ENCODE peak calls at places on chromosomes 7 and 10, in nine cellular contexts. Z is mucosa of descending colon, C is MCF 10A, V is lower lobe of right lung, D is cardiac fibroblast, H is tibial artery, T is right lobe of liver, S is psoas muscle, F is AG04450. Q is an unnamed sample.
A peak's percentile ranks its signal among the peaks of the same experiment; 100 is the strongest.

GRCh38 chr10:35635576-35635975 is 6.5 kb downstream of the FZD8 start:
- DNase-seq in Z (peak; percentile 71), C (peak; percentile 79), V (no peak), D (peak; percentile 77), H (peak; percentile 44), T (no peak), S (no peak), F (peak; percentile 32), Q (no peak)

GRCh38 chr10:32271617-32272016 is 75.3 kb downstream of the EPC1 start:
- DNase-seq in Z (no peak), C (peak; percentile 51), V (no peak), D (peak; percentile 20), H (no peak), T (no peak), S (no peak), F (no peak), Q (no peak)

GRCh38 chr10:47316131-47316530 is 6.1 kb upstream of the GDF2 start:
- DNase-seq in Z (no peak), C (no peak), V (no peak), D (no peak), H (no peak), T (no peak), S (no peak), F (no peak), Q (no peak)

GRCh38 chr10:33801705-33802104 is 467.2 kb upstream of the NRP1 start:
- DNase-seq in Z (no peak), C (peak; percentile 70), V (no peak), D (no peak), H (no peak), T (no peak), S (no peak), F (no peak), Q (peak; percentile 94)

GRCh38 chr10:85645097-85645496 is 721.5 kb downstream of the GRID1 start:
- DNase-seq in Z (no peak), C (no peak), V (no peak), D (no peak), H (no peak), T (no peak), S (no peak), F (no peak), Q (no peak)

GRCh38 chr10:77162697-77163096 is 474.9 kb downstream of the KCNMA1 start:
- DNase-seq in Z (no peak), C (peak; percentile 57), V (no peak), D (no peak), H (no peak), T (no peak), S (no peak), F (no peak), Q (no peak)

GRCh38 chr10:105718207-105718995 is 1077.3 kb downstream of the SORCS3 start:
- DNase-seq in Z (no peak), C (no peak), V (no peak), D (no peak), H (no peak), T (no peak), S (no peak), F (no peak), Q (no peak)

GRCh38 chr10:31908157-31908556 is 20.5 kb downstream of the ARHGAP12 start:
- DNase-seq in Z (no peak), C (no peak), V (no peak), D (no peak), H (no peak), T (no peak), S (no peak), F (no peak), Q (no peak)

GRCh38 chr10:14547826-14548225 is 217.1 kb upstream of the FRMD4A start:
- DNase-seq in Z (no peak), C (no peak), V (no peak), D (no peak), H (no peak), T (no peak), S (no peak), F (no peak), Q (no peak)
- TF ChIP-seq CTCF in Z (no peak), C (no peak), V (no peak), D (no peak), H (peak; percentile 7), T (no peak), S (no peak), F (no peak), Q (peak; percentile 34)

GRCh38 chr7:149289856-149290255 is 27.9 kb downstream of the ZNF783 start:
- DNase-seq in Z (no peak), C (no peak), V (no peak), D (no peak), H (no peak), T (no peak), S (no peak), F (no peak), Q (no peak)

GRCh38 chr7:149293946-149294640 is 32.1 kb downstream of the ZNF783 start:
- DNase-seq in Z (no peak), C (no peak), V (no peak), D (no peak), H (no peak), T (no peak), S (no peak), F (no peak), Q (no peak)

GRCh38 chr7:149291036-149291835 is 29.2 kb downstream of the ZNF783 start:
- DNase-seq in Z (no peak), C (no peak), V (no peak), D (no peak), H (no peak), T (no peak), S (no peak), F (no peak), Q (no peak)

GRCh38 chr7:149293338-149293737 is 31.3 kb downstream of the ZNF783 start:
- DNase-seq in Z (no peak), C (no peak), V (no peak), D (no peak), H (no peak), T (no peak), S (no peak), F (no peak), Q (no peak)

DNA sequence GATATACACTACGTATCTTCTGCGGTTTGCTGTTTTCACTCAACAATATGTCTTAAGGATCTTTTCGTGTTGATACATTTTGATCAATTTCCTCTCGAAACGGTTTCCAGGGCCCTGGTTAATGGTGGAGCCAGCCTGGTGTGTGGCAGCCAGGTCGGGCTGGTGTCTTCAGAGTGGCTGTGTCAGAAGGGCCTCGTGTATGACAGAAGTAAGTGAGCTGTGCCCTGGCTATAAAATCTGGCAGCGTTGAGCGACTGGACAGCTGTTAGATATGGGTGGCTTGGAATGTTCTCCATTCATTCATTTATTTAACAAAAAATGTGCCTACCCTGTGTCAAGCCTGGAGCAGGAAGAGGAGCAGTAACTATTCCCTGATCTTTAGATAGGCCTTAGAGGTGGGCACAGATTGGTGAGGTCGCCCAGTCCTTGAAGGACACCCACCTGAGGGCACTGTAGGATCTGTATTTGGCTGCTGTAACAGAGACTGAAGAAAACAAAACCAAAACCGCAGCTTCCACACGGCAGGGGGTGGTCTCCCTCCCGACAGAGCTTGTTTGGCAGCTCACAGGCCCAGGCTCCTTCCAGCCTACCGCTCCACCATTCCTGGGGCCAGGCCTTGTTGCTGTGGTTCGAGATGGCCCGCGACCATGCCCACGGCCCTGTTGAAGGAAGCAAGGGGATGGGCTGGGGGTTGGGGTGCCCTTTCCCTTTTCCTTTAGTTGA is 30.3 kb downstream of the ZNF783 start:
- DNase-seq in Z (no peak), C (no peak), V (no peak), D (no peak), H (no peak), T (no peak), S (no peak), F (no peak), Q (no peak)
- TF ChIP-seq CTCF in Z (no peak), C (no peak), V (no peak), D (no peak), H (no peak), T (no peak), S (no peak), F (no peak), Q (no peak)

GRCh38 chr7:133235212-133235883 is 17.5 kb upstream of the EXOC4 start:
- DNase-seq in Z (no peak), C (no peak), V (no peak), D (peak; percentile 78), H (no peak), T (no peak), S (no peak), F (no peak), Q (no peak)

GRCh38 chr7:133233142-133233541 is 19.7 kb upstream of the EXOC4 start:
- DNase-seq in Z (no peak), C (no peak), V (no peak), D (no peak), H (no peak), T (no peak), S (no peak), F (no peak), Q (no peak)

GRCh38 chr7:133230591-133231194 is 22.2 kb upstream of the EXOC4 start:
- DNase-seq in Z (peak; percentile 79), C (peak; percentile 69), V (no peak), D (peak; percentile 72), H (peak; percentile 43), T (no peak), S (no peak), F (peak; percentile 15), Q (no peak)
- TF ChIP-seq CTCF in Z (peak; percentile 35), C (peak; percentile 63), V (peak; percentile 74), D (peak; percentile 78), H (peak; percentile 61), T (peak; percentile 71), S (peak; percentile 70), F (peak; percentile 81), Q (peak; percentile 92)

DNA sequence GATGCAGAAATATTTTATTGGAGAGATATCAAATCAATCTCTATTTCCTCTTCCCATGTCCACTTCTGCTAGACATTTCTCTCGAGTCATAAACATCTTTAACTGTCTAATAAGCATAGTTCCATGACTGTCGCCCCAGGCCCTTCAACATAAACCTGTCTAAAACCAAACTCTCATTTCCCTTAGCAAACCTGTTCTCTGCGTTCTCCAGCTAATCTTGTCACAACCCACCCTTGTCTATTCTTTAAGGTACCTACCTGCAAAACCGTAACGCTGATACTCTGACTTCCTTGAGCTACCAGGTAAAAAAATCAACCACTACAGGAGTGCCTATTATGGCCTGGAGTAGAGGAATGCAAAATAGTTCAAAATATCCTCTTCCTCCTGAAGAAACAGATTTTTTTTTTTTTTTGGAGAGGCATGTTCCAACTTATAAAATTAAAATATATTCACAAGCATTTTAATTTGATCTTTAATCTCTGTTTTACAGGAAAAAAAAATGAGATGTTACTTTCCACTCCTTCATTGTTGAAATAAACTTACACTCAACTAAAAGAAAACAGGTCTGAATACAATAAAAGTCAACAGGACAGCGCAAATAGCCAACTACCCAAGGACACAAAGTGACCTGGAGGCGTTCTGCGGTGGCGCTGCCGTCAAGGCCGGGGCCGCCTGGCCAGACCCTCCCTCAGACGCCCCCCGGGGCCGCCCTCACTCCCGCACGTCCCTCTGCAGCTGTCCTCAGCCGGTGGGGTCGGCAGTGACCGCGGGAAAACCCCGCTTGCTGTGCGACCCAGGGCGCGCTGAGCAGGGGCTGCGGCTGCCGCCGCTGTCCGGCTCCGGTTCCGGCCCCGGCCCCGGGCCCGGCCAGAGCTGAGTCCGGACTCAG is 765 bp downstream of the SLC25A40 start:
- DNase-seq in Z (peak; percentile 46), C (peak; percentile 13), V (no peak), D (peak; percentile 14), H (no peak), T (peak; percentile 75), S (no peak), F (no peak), Q (no peak)
- TF ChIP-seq CTCF in Z (no peak), C (no peak), V (no peak), D (no peak), H (no peak), T (no peak), S (no peak), F (no peak), Q (no peak)

DNA sequence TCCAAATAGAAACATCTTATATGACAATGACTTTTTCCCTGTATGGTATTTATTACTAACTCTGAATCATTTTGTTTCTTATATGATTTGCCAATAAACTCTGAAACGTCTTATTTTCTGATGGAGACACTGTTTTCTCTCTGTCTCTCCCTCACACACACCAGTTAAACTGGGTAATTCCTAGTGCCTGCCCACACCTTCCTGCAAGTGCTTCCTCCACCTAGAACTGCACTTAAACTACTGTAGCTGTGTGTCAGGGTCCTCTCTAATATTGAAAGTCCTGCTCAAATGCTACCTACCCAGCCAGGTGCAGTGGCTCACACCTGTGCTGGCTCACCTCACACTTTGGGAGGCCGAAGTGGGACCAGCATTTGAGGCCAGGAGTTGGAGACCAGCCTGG is 73.1 kb upstream of the GHITM start:
- DNase-seq in Z (no peak), C (no peak), V (no peak), D (no peak), H (no peak), T (no peak), S (no peak), F (no peak), Q (no peak)
- TF ChIP-seq CTCF in Z (no peak), C (no peak), V (no peak), D (no peak), H (no peak), T (no peak), S (no peak), F (no peak), Q (no peak)